ENCODE peak calls at places on chromosome 4, in six cellular contexts. H is sigmoid colon, W is fibroblast of the conjunctiva, Y is GM23248, B is ACHN, F is GM19239. L is an unnamed sample.

GRCh38 chr4:97910005-97910404 is 233.3 kb downstream of the STPG2 start:
- DNase-seq in Y (no peak), F (no peak), B (no peak), W (no peak), H (no peak), L (no peak)

GRCh38 chr4:135508006-135508714 is 1306.6 kb upstream of the PABPC4L start:
- DNase-seq in Y (peak; percentile 2), F (no peak), H (no peak), B (no peak), W (peak; percentile 22), L (no peak)

GRCh38 chr4:109548655-109549054 is 11.4 kb upstream of the MCUB start:
- DNase-seq in H (no peak), Y (peak; percentile 84), F (no peak), B (no peak), W (no peak), L (no peak)

GRCh38 chr4:77052352-77052751 is 23.4 kb downstream of the CCNI start:
- DNase-seq in B (peak; percentile 65), H (no peak), Y (peak; percentile 71), F (no peak), W (no peak), L (peak; percentile 71)

GRCh38 chr4:83558693-83559092 is 22.8 kb downstream of the GPAT3 start:
- DNase-seq in H (no peak), W (no peak), Y (peak; percentile 66), B (peak; percentile 12), F (no peak), L (no peak)

GRCh38 chr4:10078481-10079233 is 37.9 kb downstream of the WDR1 start:
- DNase-seq in H (peak; percentile 64), W (no peak), Y (no peak), F (no peak), B (no peak), L (no peak)

GRCh38 chr4:54550415-54551171 is 107.2 kb upstream of the KIT start:
- DNase-seq in B (peak; percentile 14), Y (peak; percentile 71), W (no peak), H (no peak), F (no peak), L (no peak)

GRCh38 chr4:2787230-2788100 is 5.4 kb upstream of the SH3BP2 start:
- DNase-seq in H (peak; percentile 78), W (no peak), F (peak; percentile 69), Y (no peak), B (no peak), L (peak; percentile 70)

GRCh38 chr4:103887191-103887590 is 167.4 kb upstream of the TACR3 start:
- DNase-seq in B (no peak), F (no peak), H (no peak), Y (peak; percentile 14), W (no peak), L (no peak)

GRCh38 chr4:141352775-141353544 is 132.3 kb downstream of the ZNF330 start:
- DNase-seq in W (no peak), Y (peak; percentile 65), B (peak; percentile 24), F (no peak), H (no peak), L (no peak)

GRCh38 chr4:3461515-3462291 is 1.4 kb upstream of the DOK7 start:
- DNase-seq in W (no peak), B (peak; percentile 49), Y (no peak), H (no peak), F (no peak), L (peak; percentile 62)

GRCh38 chr4:79650794-79651431 is 242.9 kb upstream of the GK2 start:
- DNase-seq in Y (peak; percentile 62), W (peak; percentile 2), F (no peak), H (no peak), B (no peak), L (no peak)

GRCh38 chr4:88985088-88985779 is 71.8 kb downstream of the FAM13A start:
- DNase-seq in W (peak; percentile 87), H (no peak), B (no peak), F (no peak), Y (peak; percentile 65), L (no peak)

GRCh38 chr4:101643201-101643600 is 147.3 kb upstream of the BANK1 start:
- DNase-seq in F (no peak), Y (peak; percentile 6), H (no peak), B (no peak), W (no peak), L (no peak)

GRCh38 chr4:41692717-41693345 is 55.7 kb downstream of the PHOX2B start:
- DNase-seq in F (peak; percentile 24), Y (peak; percentile 74), W (peak; percentile 27), B (peak; percentile 51), H (peak; percentile 63), L (peak; percentile 46)

GRCh38 chr4:3026531-3026930 is 47.8 kb downstream of the HTT-AS start:
- DNase-seq in H (no peak), W (no peak), Y (no peak), B (no peak), F (no peak), L (no peak)

GRCh38 chr4:33088713-33089112 is 2368.5 kb downstream of the PCDH7 start:
- DNase-seq in H (no peak), W (peak; percentile 76), Y (peak; percentile 63), F (no peak), B (no peak), L (no peak)

L was measured in transverse colon.